ENCODE peak calls at places on chromosomes 2 and 18, in ten cellular contexts. M is GM06990; T is cortex of kidney; V is gastrocnemius medialis; Q is GM19239; U is stimulated activated CD8-positive, alpha-beta memory T cell treated with anti-CD3 and anti-CD28 coated beads, Interleukin-12 subunit alpha, Interleukin-12 subunit beta, amount 100 ng/mL, for 4 hours; F is activated T-cell treated with anti-CD3 and anti-CD28 coated beads for 24 hours; O is NCI-H1694 treated with DMSO at 0.1 percent for 48 hours; G is putamen; P is AG04449. E is an unnamed sample.

GRCh38 chr2:32357545-32358482 is 991 bp downstream of the BIRC6 start:
- DNase-seq in M (peak; percentile 74), T (no peak), V (peak; percentile 12), Q (no peak), U (peak; percentile 23), F (peak; percentile 9), O (no peak), G (peak; percentile 14), P (no peak), E (peak; percentile 22)

GRCh38 chr18:43539862-43540261 is 262.6 kb upstream of the SYT4 start:
- DNase-seq in M (no peak), T (no peak), V (no peak), Q (no peak), U (no peak), F (no peak), O (no peak), G (no peak), P (no peak), E (no peak)

GRCh38 chr18:28792404-28793103 is 615.6 kb upstream of the CDH2 start:
- DNase-seq in M (no peak), T (no peak), V (no peak), Q (no peak), U (no peak), F (no peak), O (no peak), G (no peak), P (no peak), E (no peak)

GRCh38 chr2:53103661-53104060 is 663.9 kb upstream of the CHAC2 start:
- DNase-seq in M (no peak), T (no peak), V (no peak), Q (no peak), U (no peak), F (no peak), O (no peak), G (no peak), P (no peak), E (no peak)

GRCh38 chr2:124975658-124976057 is 950.6 kb downstream of the CNTNAP5 start:
- DNase-seq in M (no peak), T (no peak), V (no peak), Q (no peak), U (no peak), F (no peak), O (no peak), G (no peak), P (no peak), E (no peak)

GRCh38 chr2:42953216-42953615 is 160.8 kb upstream of the HAAO start:
- DNase-seq in M (no peak), T (no peak), V (no peak), Q (no peak), U (no peak), F (no peak), O (no peak), G (no peak), P (no peak), E (no peak)

GRCh38 chr18:9109523-9109922 is 7.0 kb downstream of the NDUFV2 start:
- DNase-seq in M (no peak), T (no peak), V (no peak), Q (no peak), U (no peak), F (no peak), O (no peak), G (no peak), P (no peak), E (no peak)

GRCh38 chr2:207505728-207506127 is 24.0 kb upstream of the CREB1 start:
- DNase-seq in M (no peak), T (no peak), V (no peak), Q (no peak), U (no peak), F (no peak), O (no peak), G (peak; percentile 53), P (no peak), E (no peak)

GRCh38 chr2:43086451-43087221 is 139.8 kb downstream of the ZFP36L2 start:
- DNase-seq in M (no peak), T (no peak), V (peak; percentile 74), Q (no peak), U (no peak), F (no peak), O (no peak), G (no peak), P (peak; percentile 98), E (no peak)

GRCh38 chr2:38174646-38175096 is 98.7 kb upstream of the CYP1B1 start:
- DNase-seq in M (no peak), T (no peak), V (peak; percentile 19), Q (no peak), U (no peak), F (no peak), O (no peak), G (no peak), P (peak; percentile 98), E (no peak)

GRCh38 chr2:205768341-205768740 is 86.0 kb downstream of the NRP2 start:
- DNase-seq in M (no peak), T (no peak), V (no peak), Q (no peak), U (no peak), F (no peak), O (no peak), G (no peak), P (no peak), E (no peak)

E was measured in GM18507.